ENCODE peak calls at places on chromosomes 1 and 21, in four cellular contexts. One of them, this sample, is unnamed.

GRCh38 chr1:33390550-33390949 is 40.3 kb downstream of the PHC2 start:
- DNase-seq in H1: no peak
- DNase-seq in ovary: no peak
- DNase-seq in SK-N-SH: no peak
- DNase-seq in this sample: no peak

GRCh38 chr1:224203243-224204016 is 20.4 kb downstream of the DEGS1 start:
- DNase-seq in H1: no peak
- DNase-seq in ovary: no peak
- DNase-seq in SK-N-SH: peak; percentile 40
- DNase-seq in this sample: no peak

GRCh38 chr1:25520446-25521061 is 22.9 kb upstream of the LDLRAP1 start:
- DNase-seq in H1: no peak
- DNase-seq in ovary: peak; percentile 69
- DNase-seq in SK-N-SH: peak; percentile 70
- DNase-seq in this sample: peak; percentile 86

GRCh38 chr1:239657291-239657690 is 270.9 kb downstream of the CHRM3 start:
- DNase-seq in H1: no peak
- DNase-seq in ovary: no peak
- DNase-seq in SK-N-SH: no peak
- DNase-seq in this sample: no peak

GRCh38 chr1:177190308-177190970 is 19.7 kb downstream of the BRINP2 start:
- DNase-seq in H1: no peak
- DNase-seq in ovary: no peak
- DNase-seq in SK-N-SH: no peak
- DNase-seq in this sample: no peak

GRCh38 chr1:75203415-75204277 is 69.5 kb downstream of the LHX8 start:
- DNase-seq in H1: no peak
- DNase-seq in ovary: no peak
- DNase-seq in SK-N-SH: peak; percentile 33
- DNase-seq in this sample: no peak

GRCh38 chr1:204975568-204976235 is 67.3 kb upstream of the CNTN2 start:
- DNase-seq in H1: peak; percentile 23
- DNase-seq in ovary: peak; percentile 55
- DNase-seq in SK-N-SH: peak; percentile 88
- DNase-seq in this sample: no peak

GRCh38 chr1:8463144-8463927 is 145.4 kb downstream of the SLC45A1 start:
- DNase-seq in H1: no peak
- DNase-seq in ovary: no peak
- DNase-seq in SK-N-SH: peak; percentile 60
- DNase-seq in this sample: no peak

GRCh38 chr1:233327938-233328660 is 575 bp downstream of the MAP3K21 start:
- DNase-seq in H1: no peak
- DNase-seq in ovary: peak; percentile 20
- DNase-seq in SK-N-SH: peak; percentile 71
- DNase-seq in this sample: no peak

GRCh38 chr1:78358145-78358544 is 132.6 kb upstream of the PTGFR start:
- DNase-seq in H1: no peak
- DNase-seq in ovary: no peak
- DNase-seq in SK-N-SH: no peak
- DNase-seq in this sample: no peak

GRCh38 chr1:110605901-110606783 is at the start of gene KCNA2:
- DNase-seq in H1: peak; percentile 50
- DNase-seq in ovary: peak; percentile 66
- DNase-seq in SK-N-SH: peak; percentile 88
- DNase-seq in this sample: peak; percentile 69

GRCh38 chr1:177490240-177490639 is 319.5 kb downstream of the BRINP2 start:
- DNase-seq in H1: no peak
- DNase-seq in ovary: no peak
- DNase-seq in SK-N-SH: no peak
- DNase-seq in this sample: no peak

GRCh38 chr1:32891241-32891570 is 4.9 kb downstream of the HPCA start:
- DNase-seq in H1: no peak
- DNase-seq in ovary: no peak
- DNase-seq in SK-N-SH: no peak
- DNase-seq in this sample: no peak

GRCh38 chr1:223087231-223087990 is 55.6 kb downstream of the TLR5 start:
- DNase-seq in H1: no peak
- DNase-seq in ovary: no peak
- DNase-seq in SK-N-SH: no peak
- DNase-seq in this sample: no peak

GRCh38 chr1:9628541-9629444 is 22.7 kb upstream of the PIK3CD start:
- DNase-seq in H1: no peak
- DNase-seq in ovary: no peak
- DNase-seq in SK-N-SH: no peak
- DNase-seq in this sample: no peak

GRCh38 chr1:19717467-19717866 is 52.8 kb downstream of the HTR6 start:
- DNase-seq in H1: no peak
- DNase-seq in ovary: no peak
- DNase-seq in SK-N-SH: no peak
- DNase-seq in this sample: no peak

GRCh38 chr1:1287288-1288110 is 7.3 kb downstream of the SCNN1D start:
- DNase-seq in H1: no peak
- DNase-seq in ovary: no peak
- DNase-seq in SK-N-SH: no peak
- DNase-seq in this sample: no peak

GRCh38 chr1:10511494-10511885 is 36.7 kb downstream of the PEX14 start:
- DNase-seq in H1: no peak
- DNase-seq in ovary: no peak
- DNase-seq in SK-N-SH: no peak
- DNase-seq in this sample: no peak

GRCh38 chr1:156662588-156663055 is 14.6 kb downstream of the NES start:
- DNase-seq in H1: no peak
- DNase-seq in ovary: no peak
- DNase-seq in SK-N-SH: no peak
- DNase-seq in this sample: no peak

GRCh38 chr1:67664048-67664447 is 21.0 kb upstream of the GADD45A start:
- DNase-seq in H1: no peak
- DNase-seq in ovary: no peak
- DNase-seq in SK-N-SH: no peak
- DNase-seq in this sample: no peak

GRCh38 chr1:55179177-55179835 is 35.9 kb downstream of the USP24 start:
- DNase-seq in H1: no peak
- DNase-seq in ovary: no peak
- DNase-seq in SK-N-SH: no peak
- DNase-seq in this sample: no peak

GRCh38 chr1:111904478-111905218 is 84.8 kb downstream of the KCND3 start:
- DNase-seq in H1: no peak
- DNase-seq in ovary: no peak
- DNase-seq in SK-N-SH: peak; percentile 43
- DNase-seq in this sample: no peak

GRCh38 chr1:59674605-59675004 is 140.1 kb upstream of the HOOK1 start:
- DNase-seq in H1: no peak
- DNase-seq in ovary: no peak
- DNase-seq in SK-N-SH: no peak
- DNase-seq in this sample: no peak

GRCh38 chr21:35191754-35192153 is 142.7 kb upstream of the RUNX1 start:
- DNase-seq in H1: no peak
- DNase-seq in ovary: no peak
- DNase-seq in SK-N-SH: no peak
- DNase-seq in this sample: no peak

GRCh38 chr1:67257173-67257535 is 50.5 kb upstream of the IL12RB2 start:
- DNase-seq in H1: no peak
- DNase-seq in ovary: no peak
- DNase-seq in SK-N-SH: no peak
- DNase-seq in this sample: no peak

GRCh38 chr1:58031416-58031815 is 515.1 kb downstream of the OMA1 start:
- DNase-seq in H1: peak; percentile 64
- DNase-seq in ovary: no peak
- DNase-seq in SK-N-SH: no peak
- DNase-seq in this sample: no peak
- H3K27ac ChIP-seq in H1: peak overlapping the region; percentile 61
- H3K27ac ChIP-seq in ovary: no peak overlapping the region
- H3K27ac ChIP-seq in SK-N-SH: no peak overlapping the region
- H3K27ac ChIP-seq in this sample: no peak overlapping the region

DNA sequence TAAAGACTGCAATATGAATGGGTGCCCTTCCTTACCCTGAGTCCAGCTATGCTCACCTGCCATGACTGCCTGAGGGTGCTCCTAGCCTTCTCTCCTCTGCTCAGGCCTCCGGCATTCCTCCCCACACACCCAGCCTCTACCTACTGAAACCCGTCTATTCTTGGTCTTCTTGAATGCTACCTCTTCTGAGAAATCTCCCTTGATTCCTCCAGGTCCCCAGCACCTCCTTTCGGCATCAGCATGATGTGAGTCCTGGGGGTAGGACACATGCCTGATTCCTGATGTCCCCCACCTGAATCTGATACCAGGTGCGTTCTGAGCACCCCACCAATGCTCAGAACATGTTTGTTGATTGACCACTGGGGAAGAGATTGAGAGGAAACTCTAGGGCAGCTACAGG is 8.6 kb downstream of the LDLRAD1 start:
- DNase-seq in H1: no peak
- DNase-seq in ovary: no peak
- DNase-seq in SK-N-SH: no peak
- DNase-seq in this sample: no peak
- TF ChIP-seq EP300 in H1: no peak
- TF ChIP-seq EP300 in ovary: no peak
- TF ChIP-seq EP300 in SK-N-SH: no peak
- TF ChIP-seq EP300 in this sample: no peak

DNA sequence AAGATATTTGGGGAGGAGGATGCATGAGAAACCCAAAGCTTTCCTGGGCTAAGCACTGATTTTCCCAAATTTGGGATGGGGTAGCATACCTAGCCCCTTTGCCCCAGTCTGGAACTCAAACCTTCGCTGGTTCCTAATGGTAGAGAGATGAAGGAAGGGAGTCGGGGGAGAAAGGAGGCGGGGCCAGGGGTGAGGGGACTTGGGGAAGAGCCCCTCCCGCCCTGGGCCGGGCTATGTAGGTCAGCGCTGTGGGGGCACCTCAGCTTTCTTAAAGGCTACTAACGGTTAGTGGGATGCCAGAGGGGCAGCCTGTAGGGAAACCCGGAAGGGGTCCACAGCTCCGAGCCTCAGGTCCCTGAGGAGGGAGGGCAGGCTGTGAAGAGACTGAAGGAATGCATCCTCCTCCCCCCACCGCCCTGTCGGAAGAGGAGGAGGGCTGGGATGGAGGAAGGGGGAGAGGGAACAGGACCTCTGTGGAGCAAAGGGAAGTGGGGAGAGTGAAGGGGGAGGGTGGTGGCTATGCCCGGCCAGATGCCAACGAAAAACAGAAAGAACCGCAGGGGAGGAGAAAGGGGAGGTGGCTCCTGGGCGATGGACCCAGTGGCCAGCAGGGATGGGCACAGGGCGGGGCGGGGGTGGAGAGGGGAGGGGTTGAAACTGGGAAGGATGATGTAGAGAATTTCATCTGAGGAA is 1.3 kb downstream of the CADM3 start:
- DNase-seq in H1: no peak
- DNase-seq in ovary: no peak
- DNase-seq in SK-N-SH: peak; percentile 83
- DNase-seq in this sample: no peak
- H3K27ac ChIP-seq in H1: no peak overlapping the region
- H3K27ac ChIP-seq in ovary: no peak overlapping the region
- H3K27ac ChIP-seq in SK-N-SH: no peak overlapping the region
- H3K27ac ChIP-seq in this sample: no peak overlapping the region

GRCh38 chr1:91806146-91806545 is 79.8 kb downstream of the TGFBR3 start:
- DNase-seq in H1: no peak
- DNase-seq in ovary: no peak
- DNase-seq in SK-N-SH: no peak
- DNase-seq in this sample: no peak

GRCh38 chr1:91804546-91805023 is 81.4 kb downstream of the TGFBR3 start:
- DNase-seq in H1: no peak
- DNase-seq in ovary: no peak
- DNase-seq in SK-N-SH: no peak
- DNase-seq in this sample: no peak

GRCh38 chr1:91805343-91805801 is 80.6 kb downstream of the TGFBR3 start:
- DNase-seq in H1: no peak
- DNase-seq in ovary: no peak
- DNase-seq in SK-N-SH: no peak
- DNase-seq in this sample: no peak

GRCh38 chr1:91803133-91803532 is 82.8 kb downstream of the TGFBR3 start:
- DNase-seq in H1: no peak
- DNase-seq in ovary: no peak
- DNase-seq in SK-N-SH: no peak
- DNase-seq in this sample: no peak

DNA sequence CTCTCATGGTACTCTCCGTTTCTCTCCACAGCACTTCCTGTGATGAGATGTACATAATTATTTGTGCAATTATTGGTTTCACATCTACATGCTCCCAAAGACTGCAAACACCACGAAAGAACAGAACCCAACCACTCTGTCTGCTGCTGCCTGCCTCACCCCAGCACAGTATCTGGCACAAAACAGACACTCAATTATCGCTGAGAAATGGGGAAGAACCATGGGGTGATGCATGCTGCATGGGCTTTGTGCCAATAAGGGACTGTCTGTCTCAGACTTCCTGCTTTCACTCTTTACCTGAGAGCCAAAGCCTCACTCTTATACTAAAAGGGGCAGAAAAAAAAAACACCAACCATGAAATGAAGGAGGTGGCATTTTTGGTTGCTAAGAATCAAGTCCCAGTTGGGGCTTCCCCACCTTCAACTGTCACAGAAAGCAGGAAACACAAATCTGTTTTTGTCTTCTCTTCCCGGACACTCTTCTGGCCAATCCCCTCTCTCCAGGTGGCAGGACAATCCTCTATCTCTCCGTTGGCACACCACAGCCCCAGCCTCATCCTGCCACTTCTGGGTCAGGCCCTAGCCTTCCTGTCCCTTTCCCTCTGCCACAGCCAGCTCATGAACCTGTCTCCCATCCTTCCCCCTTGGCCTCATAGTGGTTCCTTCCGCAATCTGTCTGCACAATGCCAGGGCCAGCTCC is 82.0 kb downstream of the TGFBR3 start:
- DNase-seq in H1: no peak
- DNase-seq in ovary: no peak
- DNase-seq in SK-N-SH: no peak
- DNase-seq in this sample: no peak
- TF ChIP-seq EP300 in H1: no peak
- TF ChIP-seq EP300 in ovary: no peak
- TF ChIP-seq EP300 in SK-N-SH: no peak
- TF ChIP-seq EP300 in this sample: no peak

GRCh38 chr1:16076871-16077250 is 3.4 kb upstream of the FAM131C start:
- DNase-seq in H1: no peak
- DNase-seq in ovary: no peak
- DNase-seq in SK-N-SH: peak; percentile 82
- DNase-seq in this sample: no peak
- H3K27ac ChIP-seq in H1: no peak overlapping the region
- H3K27ac ChIP-seq in ovary: no peak overlapping the region
- H3K27ac ChIP-seq in SK-N-SH: peak overlapping the region; percentile 72
- H3K27ac ChIP-seq in this sample: peak overlapping the region; percentile 34

GRCh38 chr1:154420172-154420571 is 15.0 kb downstream of the IL6R start:
- DNase-seq in H1: no peak
- DNase-seq in ovary: peak; percentile 87
- DNase-seq in SK-N-SH: peak; percentile 46
- DNase-seq in this sample: peak; percentile 95
- TF ChIP-seq EP300 in H1: no peak
- TF ChIP-seq EP300 in ovary: no peak
- TF ChIP-seq EP300 in SK-N-SH: peak; percentile 23
- TF ChIP-seq EP300 in this sample: no peak

This sample was measured in suprapubic skin.